ENCODE peak calls at places on chromosomes 3 and 15, in five cellular contexts. U is HepG2, E is K562, X is H1, M is HCT116. T is an unnamed sample.

GRCh38 chr15:83030021-83030420 is 18.6 kb upstream of the C15orf40 start:
- DNase-seq in E (no peak), M (peak; percentile 19), X (no peak), U (no peak), T (no peak)

GRCh38 chr3:137259089-137259488 is 301.3 kb downstream of the IL20RB start:
- DNase-seq in X (no peak), E (no peak), M (no peak), U (no peak), T (no peak)

GRCh38 chr3:176939022-176939817 is 258.1 kb downstream of the TBL1XR1 start:
- DNase-seq in M (peak; percentile 67), U (peak; percentile 67), X (no peak), E (peak; percentile 61), T (peak; percentile 5)

GRCh38 chr15:40844543-40844981 is 714 bp downstream of the SPINT1 start:
- DNase-seq in X (no peak), M (no peak), E (no peak), U (no peak), T (no peak)

GRCh38 chr3:81769271-81769670 is 7.8 kb upstream of the GBE1 start:
- DNase-seq in X (no peak), E (no peak), U (no peak), M (no peak), T (no peak)

GRCh38 chr3:184110316-184110725 is 13.5 kb downstream of the HTR3E start:
- DNase-seq in X (no peak), U (peak; percentile 50), M (peak; percentile 51), E (no peak), T (no peak)

GRCh38 chr15:70783610-70784021 is 20.3 kb upstream of the UACA start:
- DNase-seq in X (no peak), U (peak; percentile 51), E (no peak), M (no peak), T (no peak)

GRCh38 chr3:88101142-88101541 is 42.1 kb downstream of the ZNF654 start:
- DNase-seq in X (no peak), E (no peak), U (no peak), M (no peak), T (no peak)

GRCh38 chr3:151562901-151563300 is 102.0 kb upstream of the IGSF10 start:
- DNase-seq in M (no peak), U (no peak), E (no peak), X (no peak), T (no peak)

GRCh38 chr15:60901647-60902046 is 327.5 kb downstream of the RORA start:
- DNase-seq in M (no peak), X (no peak), E (no peak), U (no peak), T (peak; percentile 92)

GRCh38 chr3:178802993-178803693 is 266.9 kb downstream of the KCNMB2 start:
- DNase-seq in U (no peak), X (no peak), M (no peak), E (no peak), T (no peak)

GRCh38 chr3:101144080-101144479 is 150.9 kb upstream of the ABI3BP start:
- DNase-seq in E (no peak), U (no peak), X (no peak), M (no peak), T (no peak)

GRCh38 chr3:183252973-183253363 is at the start of gene B3GNT5:
- DNase-seq in E (peak; percentile 74), X (no peak), M (peak; percentile 60), U (no peak), T (no peak)

GRCh38 chr3:15217841-15218267 is 11.8 kb downstream of the CAPN7 start:
- DNase-seq in M (no peak), X (no peak), U (no peak), E (no peak), T (no peak)

GRCh38 chr15:69974321-69974720 is 123.4 kb downstream of the TLE3 start:
- DNase-seq in M (no peak), X (no peak), E (no peak), U (no peak), T (no peak)

GRCh38 chr3:197428117-197428761 is 127.5 kb downstream of the BDH1 start:
- DNase-seq in M (peak; percentile 32), X (no peak), U (peak; percentile 28), E (peak; percentile 69), T (no peak)

GRCh38 chr3:72906154-72906553 is 18.3 kb downstream of the GXYLT2 start:
- DNase-seq in X (no peak), M (no peak), U (no peak), E (no peak), T (no peak)

GRCh38 chr3:142566096-142566495 is 12.4 kb downstream of the ATR start:
- DNase-seq in E (no peak), U (no peak), M (no peak), X (no peak), T (no peak)

GRCh38 chr3:159948423-159949140 is 40.1 kb upstream of the IL12A start:
- DNase-seq in U (no peak), M (no peak), E (no peak), X (no peak), T (no peak)

GRCh38 chr3:195549931-195550519 is 6.9 kb upstream of the PPP1R2 start:
- DNase-seq in M (no peak), U (peak; percentile 44), E (no peak), X (no peak), T (peak; percentile 61)

GRCh38 chr3:157360044-157360443 is 76.6 kb upstream of the PTX3 start:
- DNase-seq in M (peak; percentile 26), E (no peak), U (no peak), X (no peak), T (no peak)

GRCh38 chr3:143972155-143972494 is 502 bp downstream of the DIPK2A start:
- DNase-seq in X (no peak), M (no peak), U (no peak), E (no peak), T (no peak)

GRCh38 chr3:157572559-157573270 is 69.5 kb upstream of the VEPH1 start:
- DNase-seq in E (peak; percentile 68), X (no peak), M (peak; percentile 50), U (peak; percentile 34), T (no peak)

GRCh38 chr3:86990734-86991481 is at the start of gene VGLL3:
- DNase-seq in X (peak; percentile 88), M (no peak), U (no peak), E (no peak), T (no peak)

GRCh38 chr15:66019377-66019776 is 150.1 kb downstream of the RAB11A start:
- DNase-seq in E (no peak), M (no peak), U (no peak), X (no peak), T (no peak)

GRCh38 chr3:45966969-45967640 is 23.8 kb downstream of the CXCR6 start:
- DNase-seq in X (no peak), U (no peak), E (no peak), M (no peak), T (no peak)

GRCh38 chr3:75332784-75333183 is 331.3 kb upstream of the FRG2C start:
- DNase-seq in E (no peak), M (no peak), U (no peak), X (no peak), T (no peak)

GRCh38 chr15:51735211-51735610 is 2.2 kb downstream of the LYSMD2 start:
- DNase-seq in M (no peak), E (no peak), U (no peak), X (no peak), T (no peak)

GRCh38 chr3:108114423-108115065 is 23.7 kb upstream of the CD47 start:
- DNase-seq in X (no peak), U (no peak), M (no peak), E (no peak), T (no peak)

GRCh38 chr3:73605388-73605787 is 19.4 kb downstream of the PDZRN3 start:
- DNase-seq in X (no peak), E (no peak), U (no peak), M (no peak), T (no peak)

GRCh38 chr3:5002174-5002870 is 23.1 kb downstream of the BHLHE40 start:
- DNase-seq in U (no peak), X (no peak), E (peak; percentile 88), M (no peak), T (no peak)

GRCh38 chr3:87801409-87801808 is 257.4 kb downstream of the CGGBP1 start:
- DNase-seq in M (no peak), U (no peak), X (no peak), E (no peak), T (no peak)

GRCh38 chr15:67521770-67522568 is 1.0 kb downstream of the C15orf61 start:
- DNase-seq in E (no peak), U (no peak), M (no peak), X (no peak), T (no peak)

GRCh38 chr3:129379582-129380358 is 48.7 kb downstream of the EFCAB12 start:
- DNase-seq in U (no peak), X (no peak), M (no peak), E (no peak), T (no peak)
- TF ChIP-seq SIN3A in U (no peak), X (no peak), M (no peak), E (no peak), T (no peak)

DNA sequence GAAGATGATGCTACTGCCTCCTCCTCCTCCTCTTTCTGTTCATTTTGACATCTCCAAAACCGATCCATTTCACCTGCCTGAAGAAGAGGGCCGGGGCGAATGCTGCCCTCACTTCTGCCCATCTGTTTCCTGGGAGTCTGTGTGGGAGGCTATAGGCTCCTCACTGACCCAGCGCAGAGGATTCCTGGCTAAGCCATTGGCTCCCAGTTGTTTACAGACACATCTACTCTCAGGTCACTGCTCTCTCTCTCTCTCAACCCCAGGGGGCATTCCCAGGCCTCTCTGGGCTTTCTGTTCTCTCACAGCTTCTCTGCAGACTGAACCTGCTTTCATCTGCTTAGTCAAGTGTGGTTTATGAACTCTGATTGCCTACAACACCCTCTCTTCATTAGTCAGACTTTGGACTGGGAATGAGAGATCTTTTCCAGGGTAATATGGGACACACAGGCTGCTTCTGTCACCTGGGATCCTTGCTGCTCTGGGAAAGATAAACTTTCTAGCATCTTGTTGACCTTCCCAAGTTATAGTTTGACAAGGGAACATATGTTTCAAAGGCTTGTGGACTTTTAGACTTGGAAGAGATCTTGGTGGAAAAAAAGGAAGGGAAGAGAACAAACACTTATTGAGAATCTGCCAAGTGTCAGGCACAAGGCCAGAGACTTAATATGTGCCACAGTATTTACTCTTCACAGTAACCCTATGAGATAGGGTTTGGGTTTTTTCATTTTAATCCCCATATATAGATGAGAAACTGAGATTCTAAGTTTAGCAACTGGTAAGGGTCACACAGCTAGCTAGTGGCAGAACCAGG is 30.2 kb upstream of the USP3 start:
- DNase-seq in X (peak; percentile 62), M (no peak), U (peak; percentile 99), E (no peak), T (peak; percentile 97)
- TF ChIP-seq SP1 in X (no peak), M (no peak), U (no peak), E (no peak), T (peak; percentile 65)

GRCh38 chr3:171556574-171557145 is 96.5 kb upstream of the TNIK start:
- DNase-seq in M (no peak), U (no peak), X (no peak), E (peak; percentile 26), T (no peak)
- TF ChIP-seq SIN3A in M (no peak), U (no peak), X (no peak), E (no peak), T (no peak)

GRCh38 chr15:92801774-92802464 is 98.2 kb upstream of the CHD2 start:
- DNase-seq in U (peak; percentile 14), E (peak; percentile 47), X (no peak), M (peak; percentile 71), T (no peak)

GRCh38 chr15:92803536-92803851 is 96.6 kb upstream of the CHD2 start:
- DNase-seq in M (no peak), E (no peak), U (no peak), X (no peak), T (no peak)

GRCh38 chr15:92801412-92801773 is 98.7 kb upstream of the CHD2 start:
- DNase-seq in U (no peak), X (no peak), M (peak; percentile 89), E (no peak), T (no peak)

GRCh38 chr15:92805080-92805708 is 94.9 kb upstream of the CHD2 start:
- DNase-seq in E (no peak), X (no peak), U (no peak), M (no peak), T (no peak)

GRCh38 chr15:92803852-92804609 is 96.1 kb upstream of the CHD2 start:
- DNase-seq in X (no peak), M (peak; percentile 99), E (peak; percentile 72), U (peak; percentile 100), T (peak; percentile 65)
- TF ChIP-seq SP1 in X (no peak), M (no peak), E (peak; percentile 73), U (no peak), T (no peak)